ENCODE peak calls at places on chromosomes 1 and 21, in eight cellular contexts. C, B, W, V, K, O, Z and Y are unnamed samples.

GRCh38 chr1:4690951-4691675 is 36.7 kb downstream of the AJAP1 start:
- DNase-seq in C (no peak), B (no peak), W (no peak), V (peak), K (no peak), O (no peak), Z (no peak), Y (peak)

GRCh38 chr1:219544163-219544846 is 68.6 kb downstream of the ZC3H11B start:
- DNase-seq in C (no peak), B (no peak), W (peak), V (no peak), K (no peak), O (no peak), Z (no peak), Y (peak)

GRCh38 chr1:41447995-41448770 is 36.3 kb downstream of the EDN2 start:
- DNase-seq in C (no peak), B (no peak), W (no peak), V (peak), K (no peak), O (no peak), Z (no peak), Y (peak)

GRCh38 chr1:21200767-21201166 is 24.1 kb upstream of the EIF4G3 start:
- DNase-seq in C (no peak), B (no peak), W (no peak), V (peak), K (no peak), O (no peak), Z (no peak), Y (peak)

GRCh38 chr1:226586650-226587443 is 38.3 kb downstream of the STUM start:
- DNase-seq in C (no peak), B (no peak), W (no peak), V (no peak), K (no peak), O (no peak), Z (no peak), Y (no peak)

GRCh38 chr1:208029381-208030319 is 118.7 kb upstream of the CD34 start:
- DNase-seq in C (no peak), B (no peak), W (no peak), V (peak), K (no peak), O (no peak), Z (no peak), Y (peak)

GRCh38 chr1:183810756-183811155 is 5.8 kb downstream of the RGL1 start:
- DNase-seq in C (no peak), B (no peak), W (no peak), V (peak), K (no peak), O (no peak), Z (no peak), Y (no peak)

GRCh38 chr1:94325379-94326302 is 88.3 kb upstream of the ARHGAP29 start:
- DNase-seq in C (no peak), B (no peak), W (no peak), V (peak), K (no peak), O (no peak), Z (no peak), Y (peak)

GRCh38 chr1:114901739-114902255 is 47.1 kb downstream of the SYCP1 start:
- DNase-seq in C (no peak), B (no peak), W (no peak), V (no peak), K (no peak), O (no peak), Z (no peak), Y (no peak)

GRCh38 chr21:31724552-31724951 is 7.4 kb downstream of the SCAF4 start:
- DNase-seq in C (no peak), B (no peak), W (no peak), V (no peak), K (no peak), O (no peak), Z (no peak), Y (no peak)

GRCh38 chr1:6245086-6245868 is 1.3 kb downstream of the HES3 start:
- DNase-seq in C (no peak), B (peak), W (peak), V (peak), K (peak), O (peak), Z (no peak), Y (peak)

GRCh38 chr1:15627343-15627988 is 10.2 kb downstream of the DDI2 start:
- DNase-seq in C (no peak), B (no peak), W (peak), V (no peak), K (no peak), O (no peak), Z (no peak), Y (peak)

GRCh38 chr1:57252597-57253306 is 171.1 kb downstream of the DAB1 start:
- DNase-seq in C (peak), B (no peak), W (no peak), V (no peak), K (no peak), O (no peak), Z (no peak), Y (peak)

GRCh38 chr1:223029985-223030769 is 112.9 kb downstream of the TLR5 start:
- DNase-seq in C (peak), B (no peak), W (no peak), V (no peak), K (no peak), O (no peak), Z (no peak), Y (no peak)

GRCh38 chr1:173914366-173914871 is 2.7 kb downstream of the SERPINC1 start:
- DNase-seq in C (peak), B (peak), W (no peak), V (peak), K (peak), O (no peak), Z (no peak), Y (peak)

GRCh38 chr1:13807213-13807612 is 107.2 kb downstream of the PRDM2 start:
- DNase-seq in C (no peak), B (no peak), W (no peak), V (no peak), K (peak), O (no peak), Z (no peak), Y (peak)

GRCh38 chr21:35084869-35085268 is 35.8 kb upstream of the RUNX1 start:
- DNase-seq in C (no peak), B (no peak), W (no peak), V (peak), K (no peak), O (no peak), Z (no peak), Y (peak)

GRCh38 chr21:39483917-39484316 is 32.1 kb downstream of the SH3BGR start:
- DNase-seq in C (no peak), B (no peak), W (no peak), V (peak), K (peak), O (no peak), Z (no peak), Y (peak)

GRCh38 chr1:41900611-41901444 is 17.9 kb downstream of the HIVEP3 start:
- DNase-seq in C (no peak), B (no peak), W (no peak), V (peak), K (peak), O (no peak), Z (no peak), Y (peak)

GRCh38 chr1:168920456-168921094 is 185.9 kb upstream of the ATP1B1 start:
- DNase-seq in C (no peak), B (no peak), W (peak), V (peak), K (peak), O (no peak), Z (no peak), Y (no peak)

GRCh38 chr1:26998319-26999300 is 5.1 kb downstream of the TRNP1 start:
- DNase-seq in C (no peak), B (no peak), W (no peak), V (peak), K (peak), O (no peak), Z (no peak), Y (peak)

GRCh38 chr21:23639726-23640125 is 1967.6 kb downstream of the MRPL39 start:
- DNase-seq in C (no peak), B (no peak), W (no peak), V (peak), K (no peak), O (no peak), Z (no peak), Y (no peak)

GRCh38 chr1:151131832-151132675 is 14.4 kb downstream of the SEMA6C start:
- DNase-seq in C (no peak), B (no peak), W (no peak), V (no peak), K (peak), O (peak), Z (no peak), Y (no peak)

GRCh38 chr1:18112611-18113010 is 5.0 kb downstream of the IGSF21 start:
- DNase-seq in C (no peak), B (no peak), W (no peak), V (no peak), K (no peak), O (no peak), Z (no peak), Y (no peak)

GRCh38 chr21:41630917-41631316 is 123.0 kb upstream of the TMPRSS2 start:
- DNase-seq in C (no peak), B (no peak), W (no peak), V (no peak), K (no peak), O (no peak), Z (no peak), Y (no peak)

GRCh38 chr1:167052389-167052788 is 37.8 kb downstream of the GPA33 start:
- DNase-seq in C (no peak), B (no peak), W (no peak), V (peak), K (peak), O (no peak), Z (no peak), Y (no peak)